ENCODE peak calls at places on chromosomes 13 and 19, in ten cellular contexts. M, D, I, H, R, J, Z, G, X and B are unnamed samples.
A peak's percentile ranks its signal among the peaks of the same experiment; 100 is the strongest.

GRCh38 chr19:53965091-53965490 is 2.4 kb downstream of the CACNG8 start:
- DNase-seq in M (no peak), D (no peak), I (no peak), H (no peak), R (no peak), J (no peak), Z (no peak), G (no peak), X (no peak), B (no peak)

GRCh38 chr13:56735537-56735942 is 405.2 kb upstream of the PRR20A start:
- DNase-seq in M (no peak), D (no peak), I (no peak), H (no peak), R (no peak), J (no peak), Z (no peak), G (no peak), X (no peak), B (no peak)

GRCh38 chr13:73945871-73946270 is 188.3 kb downstream of the KLF12 start:
- DNase-seq in M (no peak), D (no peak), I (no peak), H (no peak), R (no peak), J (no peak), Z (no peak), G (no peak), X (no peak), B (no peak)

GRCh38 chr13:31790992-31791391 is 51.7 kb downstream of the RXFP2 start:
- DNase-seq in M (peak; percentile 17), D (no peak), I (no peak), H (no peak), R (no peak), J (no peak), Z (no peak), G (no peak), X (no peak), B (no peak)

GRCh38 chr19:40219721-40220276 is 1.6 kb upstream of the TTC9B start:
- DNase-seq in M (peak; percentile 76), D (no peak), I (no peak), H (no peak), R (no peak), J (peak; percentile 35), Z (peak; percentile 95), G (no peak), X (no peak), B (peak; percentile 99)

GRCh38 chr19:49790866-49791265 is 22.2 kb downstream of the FUZ start:
- DNase-seq in M (peak; percentile 11), D (no peak), I (peak; percentile 41), H (peak; percentile 24), R (no peak), J (no peak), Z (no peak), G (no peak), X (no peak), B (no peak)

GRCh38 chr13:22703601-22704209 is 477.1 kb upstream of the SGCG start:
- DNase-seq in M (no peak), D (no peak), I (no peak), H (no peak), R (no peak), J (no peak), Z (no peak), G (no peak), X (no peak), B (no peak)

GRCh38 chr13:70568571-70568970 is 460.3 kb upstream of the KLHL1 start:
- DNase-seq in M (peak; percentile 26), D (peak; percentile 55), I (peak; percentile 5), H (no peak), R (no peak), J (peak; percentile 30), Z (peak; percentile 1), G (peak; percentile 4), X (no peak), B (peak; percentile 2)

GRCh38 chr19:18304194-18304495 is 18.7 kb downstream of the LSM4 start:
- DNase-seq in M (no peak), D (no peak), I (no peak), H (peak; percentile 69), R (no peak), J (no peak), Z (no peak), G (no peak), X (no peak), B (no peak)

GRCh38 chr19:30162718-30163117 is 209.5 kb upstream of the ZNF536 start:
- DNase-seq in M (no peak), D (no peak), I (no peak), H (no peak), R (no peak), J (no peak), Z (no peak), G (no peak), X (no peak), B (no peak)

GRCh38 chr13:106496072-106496997 is 39.1 kb downstream of the EFNB2 start:
- DNase-seq in M (no peak), D (no peak), I (no peak), H (no peak), R (no peak), J (no peak), Z (no peak), G (no peak), X (no peak), B (no peak)

GRCh38 chr19:7748756-7749155 is 1.4 kb upstream of the CD209 start:
- DNase-seq in M (peak; percentile 7), D (no peak), I (no peak), H (no peak), R (no peak), J (peak; percentile 15), Z (no peak), G (no peak), X (no peak), B (no peak)

GRCh38 chr13:68099616-68100015 is 869.5 kb upstream of the PCDH9 start:
- DNase-seq in M (peak; percentile 17), D (no peak), I (no peak), H (no peak), R (no peak), J (no peak), Z (no peak), G (no peak), X (no peak), B (peak; percentile 17)

GRCh38 chr19:18507021-18507726 is 14.7 kb downstream of the ELL start:
- DNase-seq in M (no peak), D (no peak), I (no peak), H (no peak), R (no peak), J (peak; percentile 85), Z (no peak), G (no peak), X (peak; percentile 74), B (no peak)

GRCh38 chr13:27997904-27998522 is 9.5 kb upstream of the URAD start:
- DNase-seq in M (peak; percentile 28), D (no peak), I (peak; percentile 34), H (peak; percentile 65), R (no peak), J (peak; percentile 58), Z (peak; percentile 12), G (no peak), X (peak; percentile 54), B (no peak)

DNA sequence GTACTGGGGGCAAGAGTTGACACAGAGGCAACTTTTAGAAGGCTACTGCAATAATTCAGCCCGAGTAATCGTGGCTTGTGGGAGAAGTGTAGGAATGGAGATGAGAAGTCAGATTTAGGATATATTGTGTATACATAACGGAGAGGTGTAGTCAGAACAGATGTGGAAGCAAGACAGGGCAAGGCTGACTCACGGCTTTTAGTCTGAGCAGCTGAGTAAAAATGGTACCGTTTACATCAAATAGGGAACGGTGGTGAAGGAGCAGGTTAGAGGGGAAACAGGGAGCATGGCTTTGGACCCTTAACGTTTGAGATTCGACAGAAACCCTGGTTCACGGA is 796 bp upstream of the LSM14A start:
- DNase-seq in M (peak; percentile 93), D (no peak), I (peak; percentile 54), H (no peak), R (no peak), J (no peak), Z (peak; percentile 55), G (peak; percentile 29), X (no peak), B (peak; percentile 77)
- TF ChIP-seq POLR2A in M (peak; percentile 19), D (no peak), I (no peak), H (no peak), R (no peak), J (no peak), Z (no peak), G (no peak), X (no peak), B (no peak)

GRCh38 chr19:52189745-52190678 is at the start of gene PPP2R1A:
- DNase-seq in M (peak; percentile 100), D (peak; percentile 99), I (peak; percentile 99), H (peak; percentile 100), R (peak; percentile 100), J (peak; percentile 100), Z (peak; percentile 97), G (peak; percentile 86), X (peak; percentile 99), B (peak; percentile 98)
- TF ChIP-seq POLR2A in M (peak; percentile 90), D (peak; percentile 93), I (peak; percentile 95), H (peak; percentile 97), R (no peak), J (peak; percentile 86), Z (peak; percentile 64), G (peak; percentile 87), X (no peak), B (peak; percentile 75)

DNA sequence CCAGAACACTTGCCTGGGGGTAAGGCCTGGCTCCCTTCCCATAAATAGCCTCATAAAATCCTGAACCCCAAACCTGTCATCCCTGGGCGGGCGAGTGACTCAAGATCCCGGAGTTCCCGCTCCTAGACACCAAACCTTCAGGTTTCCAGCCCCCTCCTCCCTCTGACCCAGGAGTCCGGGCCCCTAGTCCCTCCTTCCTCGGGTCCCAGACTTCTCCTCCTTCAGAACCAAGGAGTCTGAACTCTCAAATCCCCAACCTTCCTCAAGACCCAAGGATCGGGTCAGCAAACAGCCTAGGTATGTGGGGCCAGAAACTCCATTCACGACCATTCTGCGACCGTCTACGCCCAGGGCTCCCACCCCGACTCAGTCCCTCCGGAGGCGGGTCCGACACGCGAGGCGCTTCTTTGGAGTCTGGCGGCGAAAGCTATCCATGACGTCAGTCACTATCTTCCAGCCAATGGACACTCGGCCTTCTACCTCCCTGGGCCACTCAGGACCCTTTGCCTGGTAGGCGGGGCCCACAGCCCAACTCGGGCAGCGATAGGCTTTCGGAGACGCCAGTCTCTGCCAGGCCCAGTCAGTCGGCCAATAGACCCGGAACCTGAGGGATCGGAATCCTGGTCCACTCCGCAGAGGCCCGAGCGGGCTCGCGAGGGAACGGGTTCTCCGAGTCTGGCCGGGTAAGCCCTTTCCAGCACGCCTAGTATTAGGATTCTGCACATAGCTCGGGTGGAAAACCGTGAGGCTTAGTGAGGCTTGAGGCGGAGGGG is 6.6 kb upstream of the CNFN start:
- DNase-seq in M (peak; percentile 99), D (peak; percentile 96), I (peak; percentile 100), H (peak; percentile 99), R (peak; percentile 98), J (peak; percentile 99), Z (peak; percentile 100), G (peak; percentile 100), X (peak; percentile 99), B (peak; percentile 100)
- TF ChIP-seq POLR2A in M (peak; percentile 86), D (no peak), I (peak; percentile 92), H (peak; percentile 87), R (no peak), J (peak; percentile 93), Z (peak; percentile 93), G (peak; percentile 84), X (no peak), B (peak; percentile 72)

DNA sequence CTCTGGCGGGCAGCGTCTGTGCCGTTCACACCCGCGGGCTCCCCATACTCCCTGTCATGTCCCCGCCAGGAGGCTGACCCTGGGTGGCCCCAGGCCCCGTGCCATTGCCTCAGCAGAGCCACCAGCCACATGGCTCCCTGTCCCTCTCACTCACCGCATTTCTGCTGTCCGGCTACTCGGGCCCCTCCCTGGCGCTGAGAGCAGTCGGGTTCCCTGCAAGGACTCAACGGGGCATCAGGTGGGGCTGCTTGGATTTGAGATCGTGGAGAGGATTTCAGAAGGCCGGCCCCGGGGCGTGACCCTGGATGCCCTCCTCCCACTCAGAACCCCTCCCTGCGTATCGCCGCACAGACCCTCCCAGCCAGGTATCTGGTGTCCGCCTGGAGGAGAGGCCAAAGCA is 142.1 kb downstream of the KDM4B start:
- DNase-seq in M (no peak), D (no peak), I (no peak), H (no peak), R (no peak), J (no peak), Z (no peak), G (no peak), X (no peak), B (no peak)
- TF ChIP-seq POLR2A in M (no peak), D (no peak), I (no peak), H (no peak), R (no peak), J (no peak), Z (no peak), G (no peak), X (no peak), B (no peak)